ENCODE peak calls at places on chromosomes 13 and 19, in six cellular contexts. One of them, this sample, is unnamed.

GRCh38 chr13:51958217-51958547 is 53.1 kb downstream of the ATP7B start:
- DNase-seq in lower leg skin: no peak
- DNase-seq in activated CD4-positive, alpha-beta T cell treated with anti-CD3 and anti-CD28 coated beads, Interleukin-2, amount 50 U/mL, for 48 hours: no peak
- DNase-seq in glutamatergic neuron: no peak
- DNase-seq in GM04503: no peak
- DNase-seq in HCT116: no peak
- DNase-seq in this sample: no peak

GRCh38 chr13:80109313-80109712 is 231.6 kb downstream of the SPRY2 start:
- DNase-seq in lower leg skin: no peak
- DNase-seq in activated CD4-positive, alpha-beta T cell treated with anti-CD3 and anti-CD28 coated beads, Interleukin-2, amount 50 U/mL, for 48 hours: no peak
- DNase-seq in glutamatergic neuron: no peak
- DNase-seq in GM04503: no peak
- DNase-seq in HCT116: no peak
- DNase-seq in this sample: no peak

GRCh38 chr19:48274173-48274572 is 4.3 kb downstream of the ZNF114 start:
- DNase-seq in lower leg skin: no peak
- DNase-seq in activated CD4-positive, alpha-beta T cell treated with anti-CD3 and anti-CD28 coated beads, Interleukin-2, amount 50 U/mL, for 48 hours: no peak
- DNase-seq in glutamatergic neuron: no peak
- DNase-seq in GM04503: no peak
- DNase-seq in HCT116: no peak
- DNase-seq in this sample: no peak

GRCh38 chr13:106357198-106357597 is 178.3 kb downstream of the EFNB2 start:
- DNase-seq in lower leg skin: no peak
- DNase-seq in activated CD4-positive, alpha-beta T cell treated with anti-CD3 and anti-CD28 coated beads, Interleukin-2, amount 50 U/mL, for 48 hours: no peak
- DNase-seq in glutamatergic neuron: no peak
- DNase-seq in GM04503: peak
- DNase-seq in HCT116: no peak
- DNase-seq in this sample: no peak

GRCh38 chr13:45215392-45216077 is 14.7 kb upstream of the KCTD4 start:
- DNase-seq in lower leg skin: no peak
- DNase-seq in activated CD4-positive, alpha-beta T cell treated with anti-CD3 and anti-CD28 coated beads, Interleukin-2, amount 50 U/mL, for 48 hours: no peak
- DNase-seq in glutamatergic neuron: no peak
- DNase-seq in GM04503: no peak
- DNase-seq in HCT116: no peak
- DNase-seq in this sample: no peak

GRCh38 chr19:8334458-8335342 is 8.4 kb downstream of the KANK3 start:
- DNase-seq in lower leg skin: no peak
- DNase-seq in activated CD4-positive, alpha-beta T cell treated with anti-CD3 and anti-CD28 coated beads, Interleukin-2, amount 50 U/mL, for 48 hours: peak
- DNase-seq in glutamatergic neuron: peak
- DNase-seq in GM04503: no peak
- DNase-seq in HCT116: peak
- DNase-seq in this sample: peak

GRCh38 chr13:106683918-106684317 is 116.0 kb upstream of the ARGLU1 start:
- DNase-seq in lower leg skin: no peak
- DNase-seq in activated CD4-positive, alpha-beta T cell treated with anti-CD3 and anti-CD28 coated beads, Interleukin-2, amount 50 U/mL, for 48 hours: no peak
- DNase-seq in glutamatergic neuron: no peak
- DNase-seq in GM04503: no peak
- DNase-seq in HCT116: no peak
- DNase-seq in this sample: no peak

GRCh38 chr13:108961542-108962125 is 332.2 kb downstream of the MYO16 start:
- DNase-seq in lower leg skin: no peak
- DNase-seq in activated CD4-positive, alpha-beta T cell treated with anti-CD3 and anti-CD28 coated beads, Interleukin-2, amount 50 U/mL, for 48 hours: no peak
- DNase-seq in glutamatergic neuron: no peak
- DNase-seq in GM04503: no peak
- DNase-seq in HCT116: peak
- DNase-seq in this sample: peak

GRCh38 chr19:1252818-1253513 is 4.6 kb downstream of the MIDN start:
- DNase-seq in lower leg skin: peak
- DNase-seq in activated CD4-positive, alpha-beta T cell treated with anti-CD3 and anti-CD28 coated beads, Interleukin-2, amount 50 U/mL, for 48 hours: peak
- DNase-seq in glutamatergic neuron: no peak
- DNase-seq in GM04503: peak
- DNase-seq in HCT116: no peak
- DNase-seq in this sample: peak

GRCh38 chr13:89238496-89238895 is 1567.3 kb downstream of the SLITRK5 start:
- DNase-seq in lower leg skin: no peak
- DNase-seq in activated CD4-positive, alpha-beta T cell treated with anti-CD3 and anti-CD28 coated beads, Interleukin-2, amount 50 U/mL, for 48 hours: no peak
- DNase-seq in glutamatergic neuron: no peak
- DNase-seq in GM04503: no peak
- DNase-seq in HCT116: no peak
- DNase-seq in this sample: no peak

GRCh38 chr19:46402725-46403124 is 10.6 kb downstream of the CCDC8 start:
- DNase-seq in lower leg skin: no peak
- DNase-seq in activated CD4-positive, alpha-beta T cell treated with anti-CD3 and anti-CD28 coated beads, Interleukin-2, amount 50 U/mL, for 48 hours: no peak
- DNase-seq in glutamatergic neuron: no peak
- DNase-seq in GM04503: no peak
- DNase-seq in HCT116: no peak
- DNase-seq in this sample: no peak

GRCh38 chr13:32624441-32624840 is 38.2 kb downstream of the PDS5B start:
- DNase-seq in lower leg skin: no peak
- DNase-seq in activated CD4-positive, alpha-beta T cell treated with anti-CD3 and anti-CD28 coated beads, Interleukin-2, amount 50 U/mL, for 48 hours: no peak
- DNase-seq in glutamatergic neuron: no peak
- DNase-seq in GM04503: peak
- DNase-seq in HCT116: no peak
- DNase-seq in this sample: no peak

GRCh38 chr13:94173312-94173854 is 306.1 kb downstream of the DCT start:
- DNase-seq in lower leg skin: no peak
- DNase-seq in activated CD4-positive, alpha-beta T cell treated with anti-CD3 and anti-CD28 coated beads, Interleukin-2, amount 50 U/mL, for 48 hours: no peak
- DNase-seq in glutamatergic neuron: no peak
- DNase-seq in GM04503: peak
- DNase-seq in HCT116: no peak
- DNase-seq in this sample: no peak

GRCh38 chr13:39129253-39129652 is 91.0 kb downstream of the NHLRC3 start:
- DNase-seq in lower leg skin: no peak
- DNase-seq in activated CD4-positive, alpha-beta T cell treated with anti-CD3 and anti-CD28 coated beads, Interleukin-2, amount 50 U/mL, for 48 hours: no peak
- DNase-seq in glutamatergic neuron: no peak
- DNase-seq in GM04503: no peak
- DNase-seq in HCT116: no peak
- DNase-seq in this sample: no peak

GRCh38 chr13:98466634-98467236 is 110.2 kb downstream of the STK24 start:
- DNase-seq in lower leg skin: no peak
- DNase-seq in activated CD4-positive, alpha-beta T cell treated with anti-CD3 and anti-CD28 coated beads, Interleukin-2, amount 50 U/mL, for 48 hours: peak
- DNase-seq in glutamatergic neuron: peak
- DNase-seq in GM04503: no peak
- DNase-seq in HCT116: no peak
- DNase-seq in this sample: peak

GRCh38 chr19:51010066-51010795 is 8.8 kb upstream of the KLK8 start:
- DNase-seq in lower leg skin: no peak
- DNase-seq in activated CD4-positive, alpha-beta T cell treated with anti-CD3 and anti-CD28 coated beads, Interleukin-2, amount 50 U/mL, for 48 hours: no peak
- DNase-seq in glutamatergic neuron: no peak
- DNase-seq in GM04503: no peak
- DNase-seq in HCT116: no peak
- DNase-seq in this sample: no peak

This sample was measured in activated CD4-positive, alpha-beta memory T cell treated with anti-CD3 and anti-CD28 coated beads, Interleukin-2, amount 10 ng/mL, durations not matched to agents 7 days and 5 days.